ENCODE peak calls at places on chromosomes 12 and 14, in nine cellular contexts. V is stimulated activated CD4-positive, alpha-beta T cell treated with anti-CD3 and anti-CD28 coated beads, Interleukin-4, amount 100 ng/mL, for 1 hour; B is stimulated activated effector memory CD8-positive, alpha-beta T cell treated with anti-CD3 and anti-CD28 coated beads, Interleukin-12 subunit alpha, Interleukin-12 subunit beta, amount 100 ng/mL, for 72 hours; F is SW 1271; T is A549; Y is lung; N is epithelial cell of proximal tubule; P is astrocyte of the cerebellum; G is NCI-H460. Q is an unnamed sample.

GRCh38 chr14:96102071-96102856 is 63.1 kb downstream of the C14orf132 start:
- DNase-seq in V (no peak), B (no peak), F (no peak), T (no peak), Y (no peak), N (no peak), P (no peak), G (no peak), Q (no peak)

GRCh38 chr12:2287151-2287550 is 234.4 kb downstream of the CACNA1C start:
- DNase-seq in V (no peak), B (no peak), F (no peak), T (no peak), Y (no peak), N (no peak), P (no peak), G (no peak), Q (no peak)

GRCh38 chr12:75560167-75560566 is 48.8 kb upstream of the KRR1 start:
- DNase-seq in V (no peak), B (no peak), F (no peak), T (peak), Y (no peak), N (no peak), P (peak), G (peak), Q (no peak)

GRCh38 chr14:78983126-78983525 is 813.0 kb downstream of the NRXN3 start:
- DNase-seq in V (no peak), B (no peak), F (no peak), T (no peak), Y (no peak), N (no peak), P (no peak), G (no peak), Q (no peak)

GRCh38 chr12:12660201-12660600 is 35.8 kb downstream of the GPR19 start:
- DNase-seq in V (no peak), B (no peak), F (no peak), T (no peak), Y (no peak), N (no peak), P (no peak), G (no peak), Q (no peak)

GRCh38 chr14:70881549-70882174 is 25.6 kb upstream of the PCNX1 start:
- DNase-seq in V (no peak), B (no peak), F (no peak), T (no peak), Y (no peak), N (no peak), P (no peak), G (no peak), Q (no peak)

GRCh38 chr12:75641031-75641780 is 129.8 kb upstream of the KRR1 start:
- DNase-seq in V (peak), B (peak), F (no peak), T (peak), Y (no peak), N (peak), P (peak), G (no peak), Q (peak)

GRCh38 chr12:46801293-46801692 is 24.5 kb downstream of the SLC38A4 start:
- DNase-seq in V (no peak), B (no peak), F (no peak), T (no peak), Y (no peak), N (no peak), P (no peak), G (no peak), Q (no peak)

GRCh38 chr12:108587826-108588225 is 10.1 kb downstream of the TMEM119 start:
- DNase-seq in V (no peak), B (no peak), F (no peak), T (no peak), Y (no peak), N (no peak), P (no peak), G (no peak), Q (no peak)

GRCh38 chr14:102584871-102585869 is 7.3 kb upstream of the RCOR1 start:
- DNase-seq in V (no peak), B (no peak), F (no peak), T (no peak), Y (no peak), N (no peak), P (no peak), G (peak), Q (no peak)

GRCh38 chr12:132336451-132337413 is 7.3 kb upstream of the GALNT9 start:
- DNase-seq in V (no peak), B (no peak), F (no peak), T (no peak), Y (no peak), N (no peak), P (no peak), G (no peak), Q (no peak)

GRCh38 chr14:50333010-50333409 is 20.9 kb downstream of the DMAC2L start:
- DNase-seq in V (no peak), B (peak), F (no peak), T (no peak), Y (no peak), N (no peak), P (no peak), G (no peak), Q (no peak)

GRCh38 chr12:52416788-52417187 is 10.7 kb upstream of the KRT82 start:
- DNase-seq in V (no peak), B (no peak), F (no peak), T (no peak), Y (no peak), N (no peak), P (no peak), G (no peak), Q (no peak)